ENCODE peak calls at places on chromosomes 6 and 20, in eight cellular contexts. N, O, V, A, M, D, K and E are unnamed samples.

GRCh38 chr20:57849126-57849867 is 139.5 kb upstream of the PMEPA1 start:
- DNase-seq in N (no peak), V (no peak), O (no peak), A (no peak), K (no peak), D (no peak), M (no peak), E (no peak)

GRCh38 chr6:30154709-30155521 is 6.1 kb downstream of the TRIM10 start:
- DNase-seq in A (peak), N (no peak), V (no peak), M (no peak), D (no peak), K (no peak), O (no peak), E (no peak)

GRCh38 chr6:4491501-4492260 is 284.5 kb upstream of the CDYL start:
- DNase-seq in A (no peak), V (no peak), N (no peak), O (no peak), M (no peak), D (no peak), K (no peak), E (no peak)

GRCh38 chr20:46458891-46459750 is 52.7 kb upstream of the ELMO2 start:
- DNase-seq in V (peak), N (no peak), O (peak), M (no peak), D (no peak), A (no peak), K (no peak), E (peak)

GRCh38 chr6:107293421-107293820 is 165.9 kb downstream of the PDSS2 start:
- DNase-seq in K (no peak), M (no peak), O (no peak), A (no peak), V (no peak), N (no peak), D (no peak), E (no peak)

GRCh38 chr6:115896538-115897129 is 164.1 kb downstream of the FRK start:
- DNase-seq in D (no peak), A (peak), O (no peak), M (no peak), N (no peak), K (no peak), V (no peak), E (no peak)

GRCh38 chr20:5197847-5198650 is 71.2 kb downstream of the CDS2 start:
- DNase-seq in D (no peak), N (no peak), M (no peak), O (no peak), K (no peak), A (no peak), V (no peak), E (no peak)

GRCh38 chr20:5495939-5496338 is 179.2 kb upstream of the PROKR2 start:
- DNase-seq in A (no peak), O (no peak), V (no peak), K (no peak), D (no peak), M (no peak), N (no peak), E (no peak)

GRCh38 chr20:37973059-37973910 is 60.0 kb downstream of the TTI1 start:
- DNase-seq in N (no peak), O (no peak), V (no peak), D (no peak), M (no peak), K (no peak), A (no peak), E (no peak)

GRCh38 chr20:20370087-20370575 is 2.2 kb downstream of the INSM1 start:
- DNase-seq in N (no peak), D (no peak), V (no peak), K (no peak), O (no peak), A (no peak), M (no peak), E (no peak)

GRCh38 chr6:43828711-43829110 is 58.7 kb downstream of the VEGFA start:
- DNase-seq in V (no peak), D (no peak), O (no peak), A (no peak), K (no peak), M (no peak), N (no peak), E (no peak)

GRCh38 chr20:24379116-24379927 is 90.1 kb upstream of the SYNDIG1 start:
- DNase-seq in V (no peak), A (no peak), M (no peak), K (peak), O (peak), N (no peak), D (peak), E (no peak)